ENCODE peak calls at places on chromosomes 4 and X, in ten cellular contexts. W is GM12865, F is left lung, D is RWPE1, C is fibroblast of mammary gland, B is esophagus squamous epithelium, L is NB4, Z is tibial nerve, J is cardiac muscle cell, M is uterus. H is an unnamed sample.

GRCh38 chr4:186449954-186450353 is 105.4 kb downstream of the MTNR1A start:
- DNase-seq in W (no peak), Z (no peak), C (no peak), F (no peak), J (no peak), L (no peak), D (no peak), B (no peak), M (no peak), H (no peak)

GRCh38 chr4:158259955-158260575 is 49.8 kb downstream of the TMEM144 start:
- DNase-seq in Z (no peak), C (peak), F (no peak), M (no peak), W (peak), L (peak), B (no peak), J (peak), D (no peak), H (no peak)

GRCh38 chr4:168550071-168550766 is 53.4 kb downstream of the PALLD start:
- DNase-seq in L (no peak), W (no peak), C (peak), F (no peak), B (no peak), J (no peak), M (no peak), Z (no peak), D (no peak), H (no peak)

GRCh38 chrX:34656842-34657780 is at the start of gene TMEM47:
- DNase-seq in B (no peak), Z (peak), F (peak), M (peak), J (peak), D (peak), W (no peak), L (no peak), C (peak), H (peak)

GRCh38 chr4:187606581-187606980 is 389.0 kb upstream of the ZFP42 start:
- DNase-seq in F (no peak), D (peak), B (no peak), L (peak), J (peak), W (peak), Z (no peak), M (no peak), C (peak), H (no peak)

GRCh38 chr4:86132459-86132858 is 227.4 kb downstream of the MAPK10 start:
- DNase-seq in Z (no peak), F (no peak), J (no peak), D (no peak), M (no peak), B (no peak), W (no peak), C (no peak), L (no peak), H (no peak)

GRCh38 chrX:6738518-6739470 is 203.9 kb upstream of the VCX3A start:
- DNase-seq in B (no peak), J (no peak), C (no peak), W (peak), F (no peak), Z (no peak), M (no peak), D (no peak), L (no peak), H (no peak)

GRCh38 chrX:109777749-109778148 is 44.7 kb upstream of the ACSL4 start:
- DNase-seq in F (no peak), C (no peak), L (no peak), Z (no peak), D (no peak), M (no peak), J (no peak), W (no peak), B (no peak), H (no peak)

GRCh38 chr4:87005690-87006461 is 71.1 kb downstream of the AFF1 start:
- DNase-seq in F (no peak), Z (no peak), J (no peak), B (no peak), D (peak), L (peak), C (no peak), W (peak), M (no peak), H (no peak)

GRCh38 chrX:40333344-40333743 is 235.6 kb upstream of the BCOR start:
- DNase-seq in M (no peak), Z (no peak), L (no peak), W (no peak), D (no peak), F (no peak), C (no peak), B (no peak), J (no peak), H (no peak)

GRCh38 chr4:30746735-30747134 is 26.6 kb downstream of the PCDH7 start:
- DNase-seq in F (no peak), J (no peak), B (no peak), D (no peak), M (no peak), W (no peak), Z (no peak), C (peak), L (no peak), H (no peak)

GRCh38 chr4:95539056-95539455 is 9.7 kb downstream of the UNC5C start:
- DNase-seq in D (no peak), L (no peak), W (no peak), B (no peak), Z (no peak), M (no peak), J (no peak), F (no peak), C (no peak), H (no peak)

GRCh38 chr4:186832906-186833305 is 109.2 kb upstream of the FAT1 start:
- DNase-seq in D (no peak), M (no peak), F (no peak), B (no peak), J (peak), Z (no peak), C (no peak), L (no peak), W (no peak), H (no peak)

GRCh38 chrX:126237524-126237923 is 71.4 kb upstream of the DCAF12L2 start:
- DNase-seq in C (no peak), Z (no peak), D (no peak), F (peak), J (no peak), M (no peak), W (no peak), L (no peak), B (no peak), H (no peak)

GRCh38 chrX:53440631-53441517 is 6.7 kb upstream of the HSD17B10 start:
- DNase-seq in C (peak), B (peak), F (peak), L (peak), D (peak), M (peak), Z (peak), W (no peak), J (peak), H (no peak)

GRCh38 chr4:128635141-128635911 is 174.2 kb upstream of the JADE1 start:
- DNase-seq in W (no peak), Z (no peak), M (no peak), F (peak), J (peak), C (peak), B (no peak), L (no peak), D (no peak), H (peak)

GRCh38 chrX:73215263-73215662 is 612 bp upstream of the NAP1L2 start:
- DNase-seq in Z (no peak), C (no peak), W (no peak), L (no peak), B (no peak), J (no peak), D (no peak), F (no peak), M (no peak), H (no peak)

GRCh38 chrX:78574306-78574705 is 84.8 kb downstream of the RTL3 start:
- DNase-seq in D (no peak), F (no peak), C (no peak), Z (no peak), B (no peak), J (no peak), W (no peak), M (no peak), L (no peak), H (no peak)

GRCh38 chrX:155745792-155746191 is 133.0 kb upstream of the TMLHE start:
- DNase-seq in D (no peak), W (no peak), J (peak), Z (no peak), M (no peak), B (no peak), C (peak), F (no peak), L (no peak), H (no peak)

GRCh38 chr4:114435118-114435517 is 163.5 kb upstream of the UGT8 start:
- DNase-seq in D (no peak), M (no peak), C (no peak), J (no peak), W (no peak), Z (no peak), F (no peak), L (no peak), B (no peak), H (no peak)
- TF ChIP-seq CTCF in D (no peak), M (no peak), C (no peak), J (no peak), W (no peak), Z (no peak), F (no peak), L (no peak), B (no peak), H (no peak)

GRCh38 chr4:182729527-182729926 is 187.7 kb downstream of the DCTD start:
- DNase-seq in Z (no peak), M (no peak), C (no peak), J (no peak), B (no peak), F (no peak), L (no peak), D (no peak), W (no peak), H (no peak)
- TF ChIP-seq CTCF in Z (no peak), M (no peak), C (no peak), J (no peak), B (no peak), F (no peak), L (no peak), D (no peak), W (no peak), H (no peak)

GRCh38 chr4:56844817-56845580 is 23.5 kb upstream of the SPINK2 start:
- DNase-seq in M (no peak), Z (no peak), D (no peak), B (no peak), J (peak), L (peak), C (no peak), F (no peak), W (peak), H (no peak)
- TF ChIP-seq CTCF in M (no peak), Z (no peak), D (no peak), B (no peak), J (no peak), L (no peak), C (no peak), F (no peak), W (no peak), H (no peak)

DNA sequence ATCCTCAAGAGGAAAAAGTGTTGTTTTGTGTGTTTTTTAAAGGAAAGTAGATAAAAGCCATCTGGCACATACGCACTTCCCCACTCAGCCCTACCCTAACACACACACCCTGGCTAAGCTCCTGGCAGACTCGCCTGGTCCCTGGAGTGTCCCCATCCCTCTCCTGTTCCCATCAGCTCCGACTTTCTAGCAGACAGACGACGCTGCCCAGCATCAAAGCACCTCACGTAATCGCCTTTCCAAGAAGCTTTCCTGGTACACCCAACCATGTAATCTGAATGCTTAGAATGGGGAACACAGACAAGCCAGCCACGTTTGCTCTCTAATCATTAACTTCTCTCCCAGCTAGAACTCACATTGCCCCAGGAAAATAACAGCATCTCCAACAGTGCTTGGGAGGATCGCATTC is 116.2 kb downstream of the AFAP1 start:
- DNase-seq in M (no peak), B (no peak), D (no peak), F (no peak), W (no peak), Z (peak), L (no peak), C (peak), J (peak), H (no peak)
- TF ChIP-seq CTCF in M (no peak), B (no peak), D (no peak), F (no peak), W (no peak), Z (no peak), L (no peak), C (no peak), J (no peak), H (no peak)

DNA sequence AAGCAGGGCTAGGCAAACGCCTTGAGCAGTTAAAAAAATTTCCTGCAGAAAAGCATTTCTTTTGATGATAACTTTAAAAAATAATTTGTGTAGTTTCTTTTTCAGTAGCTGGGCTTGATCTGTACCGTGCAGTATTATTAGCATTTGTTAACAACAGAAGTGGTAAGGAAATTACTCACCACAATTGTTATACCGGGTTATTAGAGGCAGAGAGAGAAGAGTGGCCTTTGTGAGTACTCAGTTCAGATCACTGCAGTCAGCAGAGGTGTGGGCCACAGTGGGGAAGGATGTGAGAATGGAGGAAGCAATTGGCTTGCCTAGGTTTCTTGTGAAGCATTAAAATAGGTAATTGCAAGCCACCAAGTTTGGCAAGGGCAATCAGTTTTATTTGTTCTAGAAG is 14.3 kb upstream of the IL21 start:
- DNase-seq in J (no peak), C (no peak), L (no peak), F (no peak), M (no peak), W (peak), B (no peak), Z (no peak), D (no peak), H (no peak)
- TF ChIP-seq CTCF in J (no peak), C (no peak), L (no peak), F (no peak), M (no peak), W (no peak), B (no peak), Z (no peak), D (no peak), H (no peak)

GRCh38 chrX:52349681-52350080 is 19.1 kb upstream of the XAGE2 start:
- DNase-seq in J (no peak), F (no peak), Z (no peak), M (no peak), W (no peak), L (no peak), C (no peak), B (no peak), D (no peak), H (no peak)

GRCh38 chrX:52352551-52352950 is 16.3 kb upstream of the XAGE2 start:
- DNase-seq in L (no peak), D (no peak), Z (no peak), W (no peak), M (no peak), C (no peak), J (no peak), B (no peak), F (no peak), H (no peak)

GRCh38 chrX:52341493-52341892 is 27.3 kb upstream of the XAGE2 start:
- DNase-seq in W (no peak), B (no peak), Z (no peak), C (peak), M (no peak), D (no peak), F (no peak), J (no peak), L (no peak), H (no peak)

GRCh38 chrX:52346462-52347165 is 22.2 kb upstream of the XAGE2 start:
- DNase-seq in J (no peak), M (no peak), D (peak), F (no peak), B (no peak), W (no peak), Z (no peak), C (peak), L (peak), H (no peak)
- TF ChIP-seq CTCF in J (no peak), M (no peak), D (no peak), F (no peak), B (no peak), W (no peak), Z (no peak), C (no peak), L (no peak), H (no peak)